ENCODE peak calls at places on chromosomes 7 and 10, in four cellular contexts. M, A, E and Z are unnamed samples.

GRCh38 chr10:42969147-42969546 is 107.7 kb upstream of the RET start:
- DNase-seq in A (no peak), M (no peak), E (no peak), Z (no peak)

GRCh38 chr10:88991161-88991899 is 732 bp downstream of the FAS start:
- DNase-seq in A (peak; percentile 39), M (peak; percentile 83), E (peak; percentile 68), Z (peak; percentile 59)

GRCh38 chr10:84755311-84755710 is 426.9 kb downstream of the CCSER2 start:
- DNase-seq in E (no peak), A (peak; percentile 73), M (no peak), Z (no peak)

GRCh38 chr10:75335191-75335590 is 66.4 kb downstream of the ZNF503 start:
- DNase-seq in E (no peak), A (no peak), M (no peak), Z (no peak)

GRCh38 chr7:22849158-22849557 is 26.5 kb upstream of the TOMM7 start:
- DNase-seq in M (no peak), E (no peak), A (no peak), Z (no peak)

GRCh38 chr7:105766421-105767191 is 109.8 kb downstream of the ATXN7L1 start:
- DNase-seq in M (no peak), A (no peak), E (peak; percentile 66), Z (no peak)

GRCh38 chr7:69166979-69167516 is 431.2 kb upstream of the AUTS2 start:
- DNase-seq in E (no peak), A (no peak), M (no peak), Z (no peak)

GRCh38 chr7:3279147-3279818 is 21.8 kb upstream of the SDK1 start:
- DNase-seq in E (no peak), A (no peak), M (no peak), Z (no peak)

GRCh38 chr10:34868589-34868988 is 53.5 kb upstream of the PARD3 start:
- DNase-seq in A (no peak), E (no peak), M (no peak), Z (no peak)

GRCh38 chr7:41742619-41743018 is 39.7 kb upstream of the INHBA start:
- DNase-seq in A (no peak), M (no peak), E (no peak), Z (no peak)

GRCh38 chr10:132660385-132660784 is 122.8 kb downstream of the INPP5A start:
- DNase-seq in E (no peak), M (no peak), A (no peak), Z (no peak)

GRCh38 chr10:24440817-24441790 is 232.2 kb downstream of the KIAA1217 start:
- DNase-seq in M (peak; percentile 78), A (peak; percentile 56), E (peak; percentile 87), Z (no peak)
- H3K18ac ChIP-seq in M (no peak overlapping the region), A (no peak overlapping the region), E (peak overlapping the region; percentile 24), Z (no peak overlapping the region)

DNA sequence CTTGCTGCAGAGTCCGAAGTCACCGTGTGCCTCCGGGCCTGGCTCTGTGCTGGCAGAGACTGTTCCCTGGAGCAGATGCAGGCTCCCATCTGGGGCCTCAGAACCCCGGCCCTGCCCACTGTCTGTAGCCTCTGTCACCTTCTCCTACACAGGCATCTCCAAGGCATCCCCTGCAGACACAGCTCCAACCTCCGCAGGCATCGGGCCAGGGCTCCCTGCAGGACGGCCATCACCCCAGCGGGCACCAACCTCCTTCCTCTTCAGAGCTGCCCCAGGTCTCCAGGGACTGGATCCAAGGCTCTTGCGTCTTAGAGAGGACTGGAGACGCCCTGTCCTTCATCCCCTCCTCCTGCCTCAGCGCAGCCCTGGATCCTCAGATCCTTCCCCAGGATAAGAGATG is 69.9 kb upstream of the MYL10 start:
- DNase-seq in E (no peak), A (no peak), M (no peak), Z (no peak)
- H3K23ac ChIP-seq in E (no peak overlapping the region), A (no peak overlapping the region), M (no peak overlapping the region), Z (no peak overlapping the region)

GRCh38 chr7:44454348-44454747 is 36.1 kb downstream of the NUDCD3 start:
- DNase-seq in M (no peak), E (no peak), A (no peak), Z (no peak)
- H3K4ac ChIP-seq in M (no peak overlapping the region), E (no peak overlapping the region), A (no peak overlapping the region), Z (no peak overlapping the region)

GRCh38 chr10:79203833-79204232 is 135.1 kb downstream of the ZMIZ1 start:
- DNase-seq in M (no peak), A (no peak), E (no peak), Z (no peak)

GRCh38 chr10:79202188-79203013 is 133.6 kb downstream of the ZMIZ1 start:
- DNase-seq in M (peak; percentile 51), A (peak; percentile 63), E (peak; percentile 29), Z (peak; percentile 69)

GRCh38 chr10:79200346-79200745 is 131.6 kb downstream of the ZMIZ1 start:
- DNase-seq in E (no peak), A (no peak), M (no peak), Z (no peak)

GRCh38 chr10:79201706-79202105 is 132.9 kb downstream of the ZMIZ1 start:
- DNase-seq in E (no peak), M (no peak), A (no peak), Z (no peak)

GRCh38 chr10:79203014-79203675 is 134.4 kb downstream of the ZMIZ1 start:
- DNase-seq in E (no peak), A (no peak), M (no peak), Z (no peak)
- H3K18ac ChIP-seq in E (no peak overlapping the region), A (no peak overlapping the region), M (no peak overlapping the region), Z (no peak overlapping the region)

GRCh38 chr10:120453886-120454285 is 3.1 kb upstream of the PLPP4 start:
- DNase-seq in M (no peak), E (no peak), A (no peak), Z (no peak)
- H3K23ac ChIP-seq in M (no peak overlapping the region), E (no peak overlapping the region), A (no peak overlapping the region), Z (no peak overlapping the region)